ENCODE peak calls at places on chromosomes 7 and 10, in four cellular contexts. U, L, G and A are unnamed samples.

GRCh38 chr10:34252111-34252510 is 563.0 kb downstream of the PARD3 start:
- DNase-seq in U (no peak), L (no peak), G (no peak), A (no peak)

GRCh38 chr10:125953778-125954385 is 57.5 kb downstream of the FANK1 start:
- DNase-seq in U (no peak), L (no peak), G (no peak), A (no peak)

GRCh38 chr10:124222298-124223000 is 129.1 kb upstream of the CHST15 start:
- DNase-seq in U (peak), L (no peak), G (peak), A (no peak)

GRCh38 chr7:48755061-48755555 is 169.2 kb upstream of the CDC14C start:
- DNase-seq in U (no peak), L (no peak), G (no peak), A (no peak)

GRCh38 chr10:30155401-30155800 is 96.0 kb upstream of the JCAD start:
- DNase-seq in U (no peak), L (no peak), G (no peak), A (no peak)

GRCh38 chr7:46881507-46882127 is 700.3 kb downstream of the TNS3 start:
- DNase-seq in U (no peak), L (peak), G (no peak), A (no peak)

GRCh38 chr7:85405016-85405415 is 218.2 kb upstream of the SEMA3D start:
- DNase-seq in U (no peak), L (no peak), G (no peak), A (no peak)

GRCh38 chr7:31553636-31554035 is 39.7 kb downstream of the ITPRID1 start:
- DNase-seq in U (no peak), L (no peak), G (no peak), A (no peak)

GRCh38 chr10:99393683-99394082 is 36.7 kb downstream of the GOT1 start:
- DNase-seq in U (no peak), L (no peak), G (no peak), A (no peak)

GRCh38 chr10:14723052-14723689 is 51.5 kb downstream of the FAM107B start:
- DNase-seq in U (no peak), L (no peak), G (peak), A (no peak)

GRCh38 chr7:20330797-20331230 is at the start of gene ITGB8:
- DNase-seq in U (no peak), L (no peak), G (no peak), A (no peak)

GRCh38 chr10:101287922-101288638 is 58.8 kb upstream of the LBX1 start:
- DNase-seq in U (no peak), L (no peak), G (no peak), A (no peak)

GRCh38 chr10:27558612-27559020 is 54.5 kb downstream of the RAB18 start:
- DNase-seq in U (peak), L (peak), G (no peak), A (peak)

GRCh38 chr7:150778738-150779301 is 21.3 kb downstream of the TMEM176B start:
- DNase-seq in U (peak), L (peak), G (peak), A (peak)

GRCh38 chr10:78688945-78689935 is 379.5 kb upstream of the ZMIZ1 start:
- DNase-seq in U (no peak), L (no peak), G (no peak), A (no peak)

GRCh38 chr10:29680091-29680490 is 45.3 kb upstream of the SVIL start:
- DNase-seq in U (no peak), L (no peak), G (no peak), A (no peak)

GRCh38 chr7:136687693-136688322 is 180.6 kb upstream of the CHRM2 start:
- DNase-seq in U (no peak), L (peak), G (no peak), A (peak)

GRCh38 chr7:94008537-94008936 is 4.4 kb upstream of the BET1 start:
- DNase-seq in U (no peak), L (peak), G (no peak), A (no peak)

GRCh38 chr7:155733582-155734444 is 78.5 kb downstream of the SHH start:
- DNase-seq in U (no peak), L (no peak), G (no peak), A (no peak)

DNA sequence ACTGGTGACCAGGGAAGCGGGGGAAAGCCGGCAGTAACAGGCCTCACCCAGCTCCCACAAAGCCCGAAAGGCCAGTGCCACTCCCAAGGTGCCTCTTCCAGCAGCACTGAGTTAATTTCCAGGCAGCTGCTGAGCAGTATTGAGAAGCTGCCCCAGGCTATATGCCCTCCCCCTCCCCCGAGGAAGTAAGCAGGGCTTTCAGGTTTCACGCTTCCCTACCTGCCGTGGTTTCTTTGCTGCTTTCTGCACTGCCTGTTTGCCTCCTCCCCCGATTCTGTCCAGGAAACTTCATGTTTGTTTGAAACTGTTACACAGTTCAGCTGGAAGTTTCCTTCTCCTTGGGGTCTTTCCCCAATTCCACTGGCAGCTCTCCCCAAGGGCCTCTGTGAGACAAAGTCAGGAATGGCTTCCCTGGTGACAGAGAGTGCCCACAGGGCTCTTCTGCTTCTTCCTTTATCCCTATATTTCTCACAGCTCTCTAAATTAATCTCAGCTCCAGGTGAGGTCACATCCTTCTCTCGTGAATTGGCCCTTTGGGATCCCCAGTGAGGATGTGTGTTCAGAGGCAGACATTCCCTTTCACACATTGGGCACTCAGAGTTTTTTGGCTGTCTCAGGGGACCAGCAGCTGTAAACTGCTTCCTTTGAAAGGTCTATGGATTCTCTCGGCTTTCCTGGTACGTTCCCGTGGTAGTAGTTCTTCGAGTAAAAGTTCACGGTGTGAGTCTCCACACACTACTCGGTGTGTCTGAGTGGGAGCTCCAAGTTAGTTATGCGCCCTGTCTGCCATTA is 19.4 kb downstream of the C1GALT1 start:
- DNase-seq in U (peak), L (peak), G (peak), A (no peak)
- H3K27ac ChIP-seq in U (peak), L (peak), G (no peak), A (no peak)

DNA sequence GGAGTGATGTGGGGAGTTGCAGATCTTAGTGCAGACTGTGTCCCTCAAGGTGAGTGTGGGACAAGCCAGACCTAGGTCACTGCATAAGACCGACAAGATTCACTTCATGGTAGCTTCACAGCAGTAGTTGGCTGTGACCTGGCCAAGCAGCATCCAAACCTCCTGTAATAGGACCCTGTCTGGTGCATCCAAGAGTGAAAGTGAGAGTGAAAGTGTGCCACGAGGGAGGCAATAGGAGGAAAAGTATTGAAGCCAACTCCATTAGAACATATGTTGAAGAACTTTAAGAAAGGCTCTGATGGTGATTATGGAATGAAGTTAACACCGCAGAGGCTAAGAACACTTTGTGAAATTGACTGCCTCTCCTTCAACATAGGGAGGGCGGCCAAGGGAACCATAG is 7.8 kb upstream of the ZNF33B start:
- DNase-seq in U (no peak), L (no peak), G (no peak), A (no peak)
- H3K27ac ChIP-seq in U (no peak), L (no peak), G (no peak), A (no peak)

DNA sequence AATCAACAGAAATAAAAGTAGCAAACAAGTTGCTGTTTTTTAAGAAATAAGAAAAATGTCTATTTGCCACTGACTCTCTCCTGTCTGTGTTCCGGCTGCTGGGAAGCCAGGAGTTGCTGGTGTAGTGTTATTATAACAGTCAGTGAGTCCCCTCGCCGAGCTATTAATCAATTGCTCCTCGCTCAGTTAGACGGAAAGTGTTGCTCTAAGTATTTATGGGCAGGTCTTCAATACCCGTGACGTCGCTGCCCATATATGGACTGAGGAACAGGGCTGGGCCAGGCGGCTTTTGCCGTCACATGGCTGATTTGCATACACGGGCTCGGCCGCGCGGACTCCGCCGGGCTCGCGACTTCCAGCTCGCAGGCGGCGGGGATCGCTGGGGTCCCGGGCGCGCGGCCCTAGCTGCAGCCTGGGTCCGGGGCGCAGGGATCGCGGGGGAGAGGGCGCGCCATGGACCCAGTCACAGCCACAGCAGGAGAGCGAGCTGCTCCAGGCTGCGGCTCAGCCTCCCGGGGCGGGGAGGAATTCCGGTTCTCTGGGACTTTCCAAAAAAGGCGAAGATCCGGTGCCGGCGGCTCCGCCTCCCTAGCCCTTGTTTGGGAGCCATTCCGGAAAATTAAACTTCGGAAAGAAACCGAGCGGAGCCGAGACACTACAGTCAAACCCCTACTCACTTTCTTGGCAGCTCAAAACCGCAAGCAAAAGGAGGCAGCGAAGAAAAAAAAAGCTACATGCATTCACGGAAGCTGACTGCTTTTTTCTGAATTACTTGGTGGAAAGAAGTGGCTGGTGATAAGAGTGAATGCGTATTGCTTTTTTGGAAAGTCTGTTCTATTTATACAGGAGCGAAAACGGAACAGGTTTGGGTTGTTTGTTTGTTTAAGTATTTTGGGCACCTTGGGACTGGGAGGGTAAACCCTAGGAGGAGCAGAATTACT is at the start of gene EGR2:
- DNase-seq in U (peak), L (peak), G (peak), A (peak)
- H3K27ac ChIP-seq in U (peak), L (peak), G (peak), A (peak)

DNA sequence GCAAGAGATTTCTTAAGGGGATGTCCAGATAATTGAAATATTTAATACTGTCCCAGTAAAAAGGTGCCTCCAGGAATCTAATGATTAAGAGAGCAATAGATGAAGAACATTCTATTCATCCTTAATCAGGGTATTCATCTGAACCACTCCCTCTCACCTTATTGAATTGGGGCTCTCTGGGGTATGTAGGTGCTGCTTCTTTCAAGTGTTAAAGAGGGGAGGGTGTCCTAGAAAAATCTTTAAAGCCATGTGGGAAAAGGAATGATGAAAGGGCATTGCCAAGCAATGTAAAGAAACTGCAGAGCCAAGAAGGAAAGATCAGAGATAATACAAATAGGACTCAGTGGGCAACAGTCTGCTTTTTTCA is 12.9 kb upstream of the HERC4 start:
- DNase-seq in U (no peak), L (no peak), G (no peak), A (no peak)
- H3K27ac ChIP-seq in U (no peak), L (peak), G (no peak), A (no peak)

GRCh38 chr10:95519132-95519487 is 42.1 kb downstream of the SORBS1 start:
- DNase-seq in U (no peak), L (no peak), G (no peak), A (no peak)
- H3K27ac ChIP-seq in U (peak), L (no peak), G (no peak), A (no peak)